ENCODE peak calls at places on chromosomes 11 and 22, in four cellular contexts. T, H, G and S are unnamed samples. For H3K9me3, the result is how much of the 10 kb centered on the place peaks cover.

GRCh38 chr11:567629-568258 is 7.0 kb downstream of the RASSF7 start:
- DNase-seq in T (no peak), H (no peak), G (no peak), S (no peak)

GRCh38 chr11:24086921-24087320 is 409.9 kb upstream of the LUZP2 start:
- DNase-seq in T (no peak), H (no peak), G (no peak), S (no peak)

GRCh38 chr11:72764503-72764902 is 12.3 kb upstream of the ARAP1 start:
- DNase-seq in T (no peak), H (peak), G (peak), S (no peak)

GRCh38 chr11:131723088-131723487 is 352.7 kb downstream of the NTM start:
- DNase-seq in T (no peak), H (no peak), G (no peak), S (no peak)

GRCh38 chr22:26432619-26433311 is 3.7 kb downstream of the ASPHD2 start:
- DNase-seq in T (no peak), H (no peak), G (no peak), S (no peak)

GRCh38 chr11:73570415-73571114 is 27.3 kb downstream of the FAM168A start:
- DNase-seq in T (no peak), H (no peak), G (no peak), S (peak)

GRCh38 chr11:8800498-8801110 is 110.4 kb upstream of the AKIP1 start:
- DNase-seq in T (no peak), H (no peak), G (no peak), S (no peak)

GRCh38 chr11:128904872-128905344 is 13.8 kb downstream of the KCNJ5 start:
- DNase-seq in T (no peak), H (no peak), G (no peak), S (peak)

GRCh38 chr11:70951139-70951804 is 301.1 kb downstream of the SHANK2 start:
- DNase-seq in T (no peak), H (no peak), G (no peak), S (no peak)

GRCh38 chr11:9091044-9091936 is at the start of gene SCUBE2:
- DNase-seq in T (no peak), H (no peak), G (no peak), S (no peak)

GRCh38 chr11:126511475-126512115 is 156.1 kb downstream of the ST3GAL4 start:
- DNase-seq in T (no peak), H (no peak), G (no peak), S (no peak)

GRCh38 chr11:94131363-94132115 is 2.9 kb downstream of the PANX1 start:
- DNase-seq in T (no peak), H (no peak), G (no peak), S (peak)

GRCh38 chr11:5489571-5490357 is 1.3 kb downstream of the OR52D1 start:
- DNase-seq in T (no peak), H (no peak), G (no peak), S (peak)

GRCh38 chr11:75771646-75772410 is 3.2 kb downstream of the DGAT2 start:
- DNase-seq in T (no peak), H (no peak), G (peak), S (peak)

GRCh38 chr11:46295312-46295995 is 18.0 kb downstream of the CREB3L1 start:
- DNase-seq in T (peak), H (peak), G (peak), S (peak)

GRCh38 chr11:126514061-126514713 is 158.7 kb downstream of the ST3GAL4 start:
- DNase-seq in T (no peak), H (no peak), G (no peak), S (no peak)

GRCh38 chr22:44210721-44211120 is 30.0 kb downstream of the PARVG start:
- DNase-seq in T (no peak), H (no peak), G (no peak), S (peak)

GRCh38 chr11:116472661-116473060 is 300.1 kb downstream of the BUD13 start:
- DNase-seq in T (no peak), H (no peak), G (no peak), S (no peak)

GRCh38 chr22:27732841-27733240 is 68.7 kb downstream of the MN1 start:
- DNase-seq in T (no peak), H (no peak), G (no peak), S (no peak)

GRCh38 chr11:130725417-130726233 is 190.7 kb downstream of the SNX19 start:
- DNase-seq in T (no peak), H (no peak), G (no peak), S (peak)

GRCh38 chr11:11000546-11001283 is 142.9 kb upstream of the ZBED5 start:
- DNase-seq in T (no peak), H (no peak), G (peak), S (no peak)

GRCh38 chr11:76277298-76278175 is 71.2 kb upstream of the WNT11 start:
- DNase-seq in T (no peak), H (no peak), G (no peak), S (no peak)

GRCh38 chr22:23302171-23303002 is 122.1 kb downstream of the BCR start:
- DNase-seq in T (no peak), H (no peak), G (no peak), S (peak)

GRCh38 chr11:107669156-107669740 is 42.6 kb downstream of the SLN start:
- DNase-seq in T (no peak), H (no peak), G (no peak), S (peak)

GRCh38 chr11:119342023-119342300 is 1.3 kb upstream of the C1QTNF5 start:
- DNase-seq in T (no peak), H (no peak), G (no peak), S (no peak)
- H2BK12ac ChIP-seq in T (no peak), H (no peak), G (no peak), S (no peak)

GRCh38 chr22:20430641-20431519 is 6.7 kb downstream of the SCARF2 start:
- DNase-seq in T (peak), H (no peak), G (peak), S (peak)
- H3K4me3 ChIP-seq in T (peak), H (peak), G (peak), S (peak)

DNA sequence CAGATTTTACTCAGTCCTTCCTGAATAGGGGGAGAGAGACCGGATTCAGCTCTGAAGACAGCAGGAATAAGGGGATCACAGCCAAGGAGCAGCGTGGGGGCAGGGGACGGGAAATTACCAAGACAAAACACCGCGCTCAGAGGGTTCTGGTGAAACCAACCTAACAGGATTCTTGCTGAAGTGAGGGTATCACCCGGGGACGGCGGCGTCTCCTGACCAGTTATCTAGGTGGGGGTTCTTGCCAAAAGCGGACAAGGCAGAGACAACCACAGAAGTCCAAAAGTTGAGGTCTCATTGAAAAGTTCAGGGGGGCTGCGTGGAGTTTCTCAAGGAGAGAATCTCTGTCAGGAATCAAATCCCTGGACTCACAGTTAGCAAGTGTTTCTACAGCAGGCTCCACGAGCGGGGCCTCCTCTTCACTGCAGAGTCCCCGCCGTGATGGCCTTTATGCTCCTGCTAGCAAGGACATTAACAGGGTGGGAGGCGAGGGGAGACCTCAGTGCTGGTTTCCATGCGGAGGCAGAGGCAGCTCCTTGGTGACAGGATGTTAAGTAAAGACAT is 291.0 kb downstream of the BRD1 start:
- DNase-seq in T (no peak), H (peak), G (no peak), S (no peak)
- H3K9me3 ChIP-seq in T (under half), H (under half), G (under half), S (under half)

GRCh38 chr11:62337682-62338181 is 484 bp downstream of the ASRGL1 start:
- DNase-seq in T (peak), H (no peak), G (no peak), S (peak)
- H2BK12ac ChIP-seq in T (no peak), H (peak), G (no peak), S (no peak)